ENCODE peak calls at places on chromosomes 2 and 18, in five cellular contexts. Z, U, W, R and E are unnamed samples.

GRCh38 chr2:152320166-152320565 is 14.8 kb upstream of the FMNL2 start:
- DNase-seq in U (no peak), Z (no peak), R (no peak), W (peak; percentile 36), E (no peak)

GRCh38 chr18:27824841-27825720 is 351.8 kb downstream of the CDH2 start:
- DNase-seq in Z (no peak), R (no peak), W (no peak), U (no peak), E (no peak)

GRCh38 chr18:70195852-70196434 is 9.5 kb downstream of the RTTN start:
- DNase-seq in U (peak; percentile 26), R (no peak), W (peak; percentile 76), Z (no peak), E (no peak)

GRCh38 chr18:49447810-49448745 is 12.4 kb downstream of the DYM start:
- DNase-seq in U (peak; percentile 28), Z (peak; percentile 56), W (peak; percentile 59), R (no peak), E (no peak)

GRCh38 chr2:235703711-235704295 is 210.0 kb downstream of the AGAP1 start:
- DNase-seq in U (no peak), R (no peak), W (no peak), Z (no peak), E (no peak)

GRCh38 chr2:69734040-69734611 is 7.8 kb upstream of the ANXA4 start:
- DNase-seq in Z (no peak), R (peak; percentile 51), W (no peak), U (no peak), E (no peak)

GRCh38 chr2:183511154-183511553 is 386.9 kb downstream of the NUP35 start:
- DNase-seq in Z (no peak), U (no peak), R (no peak), W (no peak), E (no peak)

GRCh38 chr2:204551464-204551863 is 6.2 kb downstream of the PARD3B start:
- DNase-seq in R (no peak), Z (no peak), U (no peak), W (no peak), E (no peak)

GRCh38 chr2:142286618-142287017 is 155.8 kb upstream of the LRP1B start:
- DNase-seq in U (no peak), W (peak; percentile 61), R (no peak), Z (no peak), E (no peak)

GRCh38 chr2:105644174-105644980 is 100.3 kb upstream of the NCK2 start:
- DNase-seq in Z (no peak), R (no peak), U (no peak), W (peak; percentile 55), E (no peak)

GRCh38 chr2:171316755-171317337 is 116.9 kb downstream of the METTL8 start:
- DNase-seq in W (no peak), R (no peak), U (no peak), Z (no peak), E (no peak)

GRCh38 chr18:37640504-37640903 is 74.9 kb upstream of the CELF4 start:
- DNase-seq in R (no peak), W (no peak), U (no peak), Z (no peak), E (no peak)

GRCh38 chr2:205739618-205740017 is 57.3 kb downstream of the NRP2 start:
- DNase-seq in Z (no peak), U (no peak), R (no peak), W (no peak), E (no peak)

GRCh38 chr2:233213011-233213410 is 38.5 kb upstream of the ATG16L1 start:
- DNase-seq in W (no peak), U (no peak), Z (no peak), R (no peak), E (no peak)

GRCh38 chr2:7017621-7018260 is 100.5 kb downstream of the RNF144A start:
- DNase-seq in R (no peak), Z (no peak), U (no peak), W (no peak), E (no peak)

GRCh38 chr2:71933467-71934319 is 214.0 kb downstream of the CYP26B1 start:
- DNase-seq in U (no peak), W (peak; percentile 39), Z (no peak), R (no peak), E (no peak)

GRCh38 chr2:121356058-121356640 is 71.1 kb upstream of the TFCP2L1 start:
- DNase-seq in U (no peak), Z (no peak), W (peak; percentile 91), R (no peak), E (peak; percentile 51)

GRCh38 chr2:121351521-121352318 is 66.7 kb upstream of the TFCP2L1 start:
- DNase-seq in R (no peak), W (no peak), Z (no peak), U (no peak), E (no peak)

GRCh38 chr2:121359170-121359569 is 74.2 kb upstream of the TFCP2L1 start:
- DNase-seq in W (no peak), U (no peak), Z (no peak), R (no peak), E (no peak)

GRCh38 chr2:121358291-121358690 is 73.3 kb upstream of the TFCP2L1 start:
- DNase-seq in R (no peak), U (no peak), Z (no peak), W (no peak), E (no peak)

DNA sequence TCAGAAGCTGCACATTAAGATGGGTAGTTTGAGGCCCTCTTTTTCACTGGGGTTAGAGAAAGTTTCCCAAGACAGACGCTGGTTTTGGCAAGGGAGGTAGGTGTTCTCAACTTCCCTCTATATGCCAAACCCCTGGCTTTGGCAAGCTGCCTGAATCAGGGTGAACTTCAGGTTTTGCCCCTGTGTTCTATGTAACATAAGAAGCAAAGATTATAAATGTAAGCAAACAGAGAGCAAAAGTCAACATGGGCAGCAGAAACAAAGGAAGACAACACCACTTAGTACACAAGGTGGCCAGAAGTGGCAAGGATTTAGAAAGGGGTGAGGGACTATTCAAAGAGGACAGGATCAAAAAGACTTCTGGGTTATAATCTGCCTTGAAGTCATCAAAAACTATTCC is 70.5 kb upstream of the TFCP2L1 start:
- DNase-seq in U (no peak), Z (no peak), W (peak; percentile 53), R (no peak), E (no peak)
- H3K27ac ChIP-seq in U (no peak overlapping the region), Z (no peak overlapping the region), W (peak overlapping the region; percentile 45), R (no peak overlapping the region), E (no peak overlapping the region)

DNA sequence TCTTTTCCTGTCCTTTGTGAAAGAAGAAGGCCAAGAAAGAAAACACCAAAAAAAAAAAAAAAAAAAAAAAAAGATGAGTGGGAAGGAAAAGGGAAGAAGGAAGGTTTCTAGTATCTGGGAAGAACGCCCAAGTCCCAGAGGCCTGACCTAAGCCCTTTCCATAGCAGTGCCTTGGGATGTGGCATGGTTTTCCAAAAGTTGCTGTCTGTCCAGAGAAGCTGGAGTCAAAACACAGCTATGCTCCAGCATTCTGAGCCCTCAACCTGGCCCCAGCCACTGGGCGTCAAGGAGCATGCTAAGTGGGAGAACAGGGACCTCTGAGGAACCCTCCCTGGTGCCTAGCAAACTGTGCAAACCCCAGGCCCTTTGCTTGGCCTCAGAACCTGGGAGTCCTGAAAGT is 123.5 kb downstream of the INHBB start:
- DNase-seq in Z (peak; percentile 8), R (peak; percentile 69), U (no peak), W (no peak), E (no peak)
- H3K27ac ChIP-seq in Z (no peak overlapping the region), R (peak overlapping the region; percentile 37), U (no peak overlapping the region), W (peak overlapping the region; percentile 83), E (no peak overlapping the region)

GRCh38 chr2:58508021-58508420 is 266.9 kb upstream of the FANCL start:
- DNase-seq in U (no peak), Z (no peak), W (no peak), R (no peak), E (no peak)
- H3K27ac ChIP-seq in U (no peak overlapping the region), Z (no peak overlapping the region), W (no peak overlapping the region), R (no peak overlapping the region), E (peak overlapping the region; percentile 14)

DNA sequence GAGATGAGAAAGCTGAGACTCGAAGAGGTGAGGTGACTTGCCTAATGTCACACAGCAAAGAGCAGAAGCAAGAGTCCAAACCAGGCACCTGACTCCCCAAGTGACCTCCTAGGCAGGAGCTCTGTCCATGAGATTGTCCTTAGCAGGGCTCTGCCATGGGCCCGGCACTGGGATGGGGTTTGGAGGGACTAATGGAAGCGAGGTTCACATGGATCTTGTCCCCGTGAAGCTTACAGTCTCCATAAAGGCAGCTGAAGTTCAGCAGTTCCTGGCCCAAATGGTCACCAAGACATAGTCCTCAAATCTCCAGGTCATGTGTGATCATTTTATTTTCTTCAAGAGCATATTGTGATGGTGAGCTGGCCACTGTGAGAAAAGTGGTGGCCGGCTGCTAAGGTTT is 57.0 kb upstream of the AFF3 start:
- DNase-seq in Z (no peak), R (no peak), W (no peak), U (no peak), E (no peak)
- H3K27ac ChIP-seq in Z (no peak overlapping the region), R (peak overlapping the region; percentile 80), W (no peak overlapping the region), U (no peak overlapping the region), E (no peak overlapping the region)

DNA sequence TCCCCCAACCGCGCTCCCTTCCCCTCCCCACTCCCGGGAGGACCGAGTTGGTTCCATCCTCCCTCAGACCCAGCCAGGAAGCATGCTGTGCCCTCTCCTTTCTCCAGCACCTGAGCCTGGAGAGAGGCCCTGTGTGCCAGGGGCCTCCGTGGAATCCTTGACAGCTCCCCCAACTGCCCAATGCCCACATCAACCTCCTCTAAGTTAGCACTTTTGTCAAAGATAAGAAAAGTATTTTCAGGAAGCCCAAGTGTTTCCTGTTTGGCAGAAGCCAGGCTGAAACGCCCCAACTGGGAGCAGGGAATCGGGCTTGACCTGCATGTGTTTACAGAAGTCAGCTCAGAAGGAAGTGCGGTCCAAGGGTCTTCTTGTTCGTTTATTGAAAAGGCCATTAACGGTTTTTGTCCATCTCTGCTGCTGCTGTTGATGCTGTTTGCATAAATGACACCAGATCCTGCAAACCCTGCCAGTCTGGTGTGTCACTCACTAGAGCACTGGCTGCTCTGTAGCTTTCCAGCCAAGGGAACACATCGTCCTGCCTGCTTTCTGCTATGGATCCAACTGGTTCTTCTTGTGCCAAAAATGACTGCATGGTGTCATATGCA is 35.3 kb upstream of the COL6A3 start:
- DNase-seq in Z (no peak), W (no peak), U (peak; percentile 63), R (no peak), E (no peak)
- H3K27ac ChIP-seq in Z (no peak overlapping the region), W (no peak overlapping the region), U (peak overlapping the region; percentile 70), R (no peak overlapping the region), E (no peak overlapping the region)

GRCh38 chr2:43345391-43345813 is 119.0 kb upstream of the ZFP36L2 start:
- DNase-seq in R (no peak), W (no peak), Z (no peak), U (no peak), E (no peak)
- H3K27ac ChIP-seq in R (peak overlapping the region; percentile 78), W (no peak overlapping the region), Z (no peak overlapping the region), U (peak overlapping the region; percentile 72), E (no peak overlapping the region)

DNA sequence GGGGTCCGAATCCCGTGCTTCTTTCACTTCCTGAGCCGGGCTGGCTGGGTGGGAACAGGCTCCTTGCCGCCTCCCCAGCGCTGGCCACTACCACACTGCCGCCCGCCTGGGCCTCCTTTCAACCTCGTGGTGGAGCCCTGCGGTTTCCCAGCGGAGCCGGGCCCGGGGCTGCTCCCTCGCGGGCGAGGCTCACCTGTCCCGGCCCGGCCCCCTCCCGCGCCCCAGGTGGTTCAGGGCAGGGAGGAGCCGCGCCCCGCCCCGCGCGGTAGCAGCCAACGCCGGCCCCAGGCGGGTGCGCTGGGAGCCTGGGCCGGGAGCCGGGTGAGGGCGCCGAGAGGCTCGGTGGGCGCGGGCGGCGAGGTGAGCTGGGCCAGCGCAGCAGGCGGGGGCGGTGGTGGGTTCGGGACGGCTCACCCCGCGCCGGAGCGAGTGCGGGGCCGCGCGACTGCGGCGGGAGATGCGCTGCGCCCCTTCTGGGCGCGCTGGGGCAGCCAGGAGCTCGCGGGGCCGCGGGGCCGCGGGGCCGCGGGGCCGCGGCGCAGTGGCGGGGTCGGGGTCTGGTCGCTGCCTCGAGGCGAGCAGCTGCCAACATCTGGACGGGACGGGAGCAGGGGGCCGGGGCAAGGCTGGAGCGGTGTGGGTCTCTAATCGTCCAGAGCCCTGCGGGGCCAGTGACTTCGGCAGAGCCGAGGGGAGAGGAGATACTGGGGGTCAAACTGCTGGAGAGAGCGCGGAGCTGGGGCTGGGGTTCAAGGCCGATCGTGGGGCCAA is at the start of gene LYPD6B:
- DNase-seq in W (peak; percentile 63), U (no peak), Z (no peak), R (no peak), E (no peak)
- H3K27ac ChIP-seq in W (no peak within 1 kb of the TSS), U (no peak within 1 kb of the TSS), Z (no peak within 1 kb of the TSS), R (no peak within 1 kb of the TSS), E (no peak within 1 kb of the TSS)